ENCODE peak calls at places on chromosomes 16 and 17, in seven cellular contexts. One of them, this sample, is unnamed.
A peak's percentile ranks its signal among the peaks of the same experiment; 100 is the strongest.

GRCh38 chr16:29700253-29700987 is 21.4 kb downstream of the QPRT start:
- DNase-seq in fibroblast of lung: peak; percentile 80
- DNase-seq in brain microvascular endothelial cell: peak; percentile 85
- DNase-seq in tibial nerve: peak; percentile 26
- DNase-seq in DND-41: peak; percentile 55
- DNase-seq in HCT116: peak; percentile 84
- DNase-seq in uterus: peak; percentile 73
- DNase-seq in this sample: peak; percentile 78

GRCh38 chr16:88726981-88727380 is 20.7 kb downstream of the CTU2 start:
- DNase-seq in fibroblast of lung: no peak
- DNase-seq in brain microvascular endothelial cell: no peak
- DNase-seq in tibial nerve: no peak
- DNase-seq in DND-41: no peak
- DNase-seq in HCT116: no peak
- DNase-seq in uterus: no peak
- DNase-seq in this sample: no peak

GRCh38 chr16:47753620-47754019 is 292.5 kb downstream of the PHKB start:
- DNase-seq in fibroblast of lung: no peak
- DNase-seq in brain microvascular endothelial cell: no peak
- DNase-seq in tibial nerve: no peak
- DNase-seq in DND-41: no peak
- DNase-seq in HCT116: no peak
- DNase-seq in uterus: no peak
- DNase-seq in this sample: no peak

GRCh38 chr17:6641374-6641818 is 536 bp downstream of the TXNDC17 start:
- DNase-seq in fibroblast of lung: no peak
- DNase-seq in brain microvascular endothelial cell: no peak
- DNase-seq in tibial nerve: no peak
- DNase-seq in DND-41: no peak
- DNase-seq in HCT116: no peak
- DNase-seq in uterus: no peak
- DNase-seq in this sample: no peak

GRCh38 chr17:77215281-77215680 is 74.5 kb downstream of the SEC14L1 start:
- DNase-seq in fibroblast of lung: no peak
- DNase-seq in brain microvascular endothelial cell: no peak
- DNase-seq in tibial nerve: no peak
- DNase-seq in DND-41: no peak
- DNase-seq in HCT116: no peak
- DNase-seq in uterus: no peak
- DNase-seq in this sample: no peak

GRCh38 chr17:3735515-3735914 is 11.8 kb downstream of the HASPIN start:
- DNase-seq in fibroblast of lung: no peak
- DNase-seq in brain microvascular endothelial cell: no peak
- DNase-seq in tibial nerve: no peak
- DNase-seq in DND-41: no peak
- DNase-seq in HCT116: no peak
- DNase-seq in uterus: no peak
- DNase-seq in this sample: no peak

GRCh38 chr17:5780476-5780875 is 196.2 kb upstream of the NLRP1 start:
- DNase-seq in fibroblast of lung: peak; percentile 89
- DNase-seq in brain microvascular endothelial cell: peak; percentile 46
- DNase-seq in tibial nerve: no peak
- DNase-seq in DND-41: no peak
- DNase-seq in HCT116: peak; percentile 31
- DNase-seq in uterus: no peak
- DNase-seq in this sample: peak; percentile 53

GRCh38 chr17:21036361-21036881 is 6.4 kb downstream of the USP22 start:
- DNase-seq in fibroblast of lung: peak; percentile 49
- DNase-seq in brain microvascular endothelial cell: no peak
- DNase-seq in tibial nerve: no peak
- DNase-seq in DND-41: no peak
- DNase-seq in HCT116: no peak
- DNase-seq in uterus: no peak
- DNase-seq in this sample: no peak

GRCh38 chr17:31610301-31610910 is 218.9 kb downstream of the RAB11FIP4 start:
- DNase-seq in fibroblast of lung: no peak
- DNase-seq in brain microvascular endothelial cell: no peak
- DNase-seq in tibial nerve: no peak
- DNase-seq in DND-41: no peak
- DNase-seq in HCT116: no peak
- DNase-seq in uterus: no peak
- DNase-seq in this sample: no peak

DNA sequence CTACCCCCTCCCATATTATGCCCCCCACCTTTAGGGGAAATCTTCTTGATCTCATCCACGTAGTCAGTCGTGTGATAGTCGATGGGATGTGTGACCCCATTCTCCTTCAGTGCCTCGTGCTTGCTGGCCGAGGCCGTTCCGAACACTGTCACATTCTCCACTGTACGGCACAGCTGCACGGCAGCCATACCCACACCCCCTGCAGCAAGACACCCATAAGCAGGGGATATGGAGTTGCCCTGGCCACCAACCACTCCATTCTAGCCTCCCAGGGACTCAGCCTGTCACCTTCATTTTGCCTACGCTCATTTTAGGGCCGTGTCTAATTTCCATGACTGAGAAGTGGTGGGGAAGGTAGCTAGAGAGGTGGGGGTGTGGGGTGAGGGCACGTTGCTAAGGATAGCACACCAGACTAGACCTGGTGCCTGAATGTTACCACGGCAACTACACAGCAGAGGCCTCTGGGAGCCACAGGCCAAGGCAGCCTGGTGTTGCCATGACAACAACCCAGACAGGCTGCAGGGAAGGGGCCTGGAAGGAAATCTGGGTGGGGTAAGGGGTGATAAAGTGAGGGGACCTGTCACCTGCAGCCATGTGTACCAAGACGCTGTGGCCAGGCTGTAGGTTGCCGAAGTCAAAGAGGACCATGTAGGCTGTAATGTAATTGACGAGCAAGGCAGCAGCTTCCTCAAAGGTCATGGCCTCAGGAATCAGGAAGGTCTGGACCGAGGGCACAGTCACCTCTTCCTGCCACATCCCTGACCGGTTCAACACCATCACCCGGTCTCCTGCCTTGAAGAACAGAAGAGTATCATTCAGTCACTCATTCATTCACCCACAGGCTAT is 4.0 kb downstream of the VAT1 start:
- DNase-seq in fibroblast of lung: no peak
- DNase-seq in brain microvascular endothelial cell: no peak
- DNase-seq in tibial nerve: no peak
- DNase-seq in DND-41: peak; percentile 43
- DNase-seq in HCT116: no peak
- DNase-seq in uterus: no peak
- DNase-seq in this sample: no peak
- H3K4me3 ChIP-seq in fibroblast of lung: no peak overlapping the region
- H3K4me3 ChIP-seq in brain microvascular endothelial cell: no peak overlapping the region
- H3K4me3 ChIP-seq in tibial nerve: no peak overlapping the region
- H3K4me3 ChIP-seq in DND-41: no peak overlapping the region
- H3K4me3 ChIP-seq in HCT116: no peak overlapping the region
- H3K4me3 ChIP-seq in uterus: no peak overlapping the region
- H3K4me3 ChIP-seq in this sample: no peak overlapping the region

GRCh38 chr17:50944902-50945720 is 79.0 kb upstream of the TOB1 start:
- DNase-seq in fibroblast of lung: no peak
- DNase-seq in brain microvascular endothelial cell: no peak
- DNase-seq in tibial nerve: no peak
- DNase-seq in DND-41: no peak
- DNase-seq in HCT116: no peak
- DNase-seq in uterus: peak; percentile 5
- DNase-seq in this sample: no peak
- H3K4me3 ChIP-seq in fibroblast of lung: no peak overlapping the region
- H3K4me3 ChIP-seq in brain microvascular endothelial cell: no peak overlapping the region
- H3K4me3 ChIP-seq in tibial nerve: peak overlapping the region; percentile 59
- H3K4me3 ChIP-seq in DND-41: no peak overlapping the region
- H3K4me3 ChIP-seq in HCT116: peak overlapping the region; percentile 40
- H3K4me3 ChIP-seq in uterus: peak overlapping the region; percentile 26
- H3K4me3 ChIP-seq in this sample: no peak overlapping the region

DNA sequence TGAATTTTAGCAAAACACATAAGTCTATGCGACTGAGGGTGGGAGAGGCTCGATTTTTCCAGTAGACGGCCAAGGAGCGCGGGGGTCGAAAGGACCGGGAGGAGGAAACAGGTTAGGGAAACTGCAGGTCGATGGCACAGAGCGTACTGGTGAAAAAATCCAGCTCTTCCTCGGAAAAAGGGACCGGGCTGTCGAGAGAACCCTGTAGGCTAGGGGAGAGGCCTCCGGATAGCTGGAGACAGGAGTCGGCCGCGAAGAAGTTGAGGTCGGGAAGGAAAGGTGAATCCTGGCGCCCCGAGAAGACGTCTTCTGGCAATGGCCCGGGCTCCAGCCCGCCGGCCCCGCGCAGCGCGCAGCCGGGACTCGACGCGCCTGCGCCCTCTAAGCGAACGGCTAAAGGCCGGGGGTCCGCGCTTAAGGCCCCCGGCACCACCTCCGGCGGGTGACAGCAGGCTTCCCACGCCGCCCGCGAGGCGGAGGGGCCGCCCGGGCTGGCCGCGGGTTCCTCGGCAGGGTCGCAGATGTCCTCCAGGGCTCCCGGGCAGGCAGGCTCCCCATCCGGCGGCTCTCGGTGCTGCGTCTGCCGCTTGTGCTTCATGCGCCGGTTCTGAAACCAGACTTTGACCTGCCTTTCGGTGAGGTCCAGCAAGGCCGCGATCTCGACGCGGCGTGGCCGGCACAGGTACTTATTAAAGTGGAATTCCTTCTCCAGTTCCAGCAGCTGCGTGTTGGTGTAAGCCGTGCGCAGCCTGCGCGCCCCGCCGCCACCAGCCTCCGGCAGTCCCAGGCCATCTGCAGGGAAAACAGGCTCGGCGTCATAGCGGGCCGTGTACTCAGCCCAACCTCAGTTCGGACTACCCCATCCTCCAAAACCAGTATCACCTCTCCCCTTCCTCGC is 1.7 kb downstream of the HOXB2 start:
- DNase-seq in fibroblast of lung: no peak
- DNase-seq in brain microvascular endothelial cell: peak; percentile 4
- DNase-seq in tibial nerve: no peak
- DNase-seq in DND-41: no peak
- DNase-seq in HCT116: no peak
- DNase-seq in uterus: peak; percentile 52
- DNase-seq in this sample: peak; percentile 69
- H3K4me3 ChIP-seq in fibroblast of lung: peak overlapping the region; percentile 91
- H3K4me3 ChIP-seq in brain microvascular endothelial cell: peak overlapping the region; percentile 75
- H3K4me3 ChIP-seq in tibial nerve: peak overlapping the region; percentile 58
- H3K4me3 ChIP-seq in DND-41: no peak overlapping the region
- H3K4me3 ChIP-seq in HCT116: peak overlapping the region; percentile 49
- H3K4me3 ChIP-seq in uterus: peak overlapping the region; percentile 55
- H3K4me3 ChIP-seq in this sample: peak overlapping the region; percentile 78

GRCh38 chr16:21608647-21609328 is 9.4 kb downstream of the METTL9 start:
- DNase-seq in fibroblast of lung: no peak
- DNase-seq in brain microvascular endothelial cell: no peak
- DNase-seq in tibial nerve: no peak
- DNase-seq in DND-41: peak; percentile 53
- DNase-seq in HCT116: no peak
- DNase-seq in uterus: no peak
- DNase-seq in this sample: no peak
- H3K4me3 ChIP-seq in fibroblast of lung: no peak overlapping the region
- H3K4me3 ChIP-seq in brain microvascular endothelial cell: no peak overlapping the region
- H3K4me3 ChIP-seq in tibial nerve: no peak overlapping the region
- H3K4me3 ChIP-seq in DND-41: no peak overlapping the region
- H3K4me3 ChIP-seq in HCT116: no peak overlapping the region
- H3K4me3 ChIP-seq in uterus: no peak overlapping the region
- H3K4me3 ChIP-seq in this sample: no peak overlapping the region

DNA sequence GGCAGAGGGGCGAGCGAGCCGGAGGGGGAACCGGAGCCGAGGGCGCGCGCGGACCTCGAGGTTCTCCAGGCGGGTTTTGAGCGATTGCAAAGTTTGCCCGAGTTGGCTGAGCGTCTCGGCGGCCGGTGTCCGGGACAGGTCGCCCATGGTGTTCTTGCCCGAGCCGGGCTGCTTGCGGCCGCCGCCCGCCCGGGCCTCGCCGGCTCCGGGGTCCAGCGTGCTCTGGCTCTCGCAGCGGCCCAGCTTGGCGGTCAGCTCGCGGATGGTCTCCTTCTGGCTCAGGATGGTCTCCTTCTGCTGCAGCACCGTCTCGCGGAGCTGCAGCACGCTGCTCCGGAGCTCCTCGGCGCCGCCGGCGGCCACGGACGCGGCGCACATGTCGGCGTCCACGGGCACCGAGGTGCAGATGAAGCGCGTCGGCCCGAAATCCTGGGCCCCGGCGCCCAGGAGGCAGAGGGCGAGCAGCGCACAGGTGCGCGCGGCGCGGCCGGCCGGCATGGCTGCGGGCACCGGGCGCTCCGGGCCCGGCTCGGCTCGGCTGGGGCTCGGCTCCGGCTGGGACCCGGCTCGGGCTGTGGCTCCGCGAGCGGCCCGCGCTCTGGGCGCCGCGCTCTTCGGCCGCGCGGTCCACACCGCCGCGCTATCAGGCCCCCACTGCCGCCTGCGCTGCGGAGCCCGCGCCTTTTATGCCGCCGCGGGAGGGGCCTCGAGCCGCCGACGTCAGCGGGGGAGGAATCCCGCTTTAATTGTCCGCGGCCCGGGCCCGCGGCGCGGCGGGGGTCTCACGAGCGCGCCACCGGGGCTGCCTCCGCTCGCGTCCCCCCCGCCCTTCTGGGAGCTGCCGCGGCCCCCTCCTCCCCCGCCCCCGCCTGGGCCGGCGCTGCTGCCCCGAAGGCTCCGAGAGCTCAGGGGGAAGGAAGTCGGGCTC is at the start of gene NPTX1:
- DNase-seq in fibroblast of lung: no peak
- DNase-seq in brain microvascular endothelial cell: no peak
- DNase-seq in tibial nerve: no peak
- DNase-seq in DND-41: no peak
- DNase-seq in HCT116: no peak
- DNase-seq in uterus: no peak
- DNase-seq in this sample: no peak
- H3K4me3 ChIP-seq in fibroblast of lung: peak within 1 kb of the TSS; percentile 59
- H3K4me3 ChIP-seq in brain microvascular endothelial cell: peak within 1 kb of the TSS; percentile 46
- H3K4me3 ChIP-seq in tibial nerve: peak within 1 kb of the TSS; percentile 44
- H3K4me3 ChIP-seq in DND-41: no peak within 1 kb of the TSS
- H3K4me3 ChIP-seq in HCT116: no peak within 1 kb of the TSS
- H3K4me3 ChIP-seq in uterus: peak within 1 kb of the TSS; percentile 22
- H3K4me3 ChIP-seq in this sample: no peak within 1 kb of the TSS

GRCh38 chr16:22161401-22161800 is 905 bp upstream of the SDR42E2 start:
- DNase-seq in fibroblast of lung: no peak
- DNase-seq in brain microvascular endothelial cell: no peak
- DNase-seq in tibial nerve: no peak
- DNase-seq in DND-41: no peak
- DNase-seq in HCT116: no peak
- DNase-seq in uterus: no peak
- DNase-seq in this sample: no peak
- H3K4me3 ChIP-seq in fibroblast of lung: no peak overlapping the region
- H3K4me3 ChIP-seq in brain microvascular endothelial cell: no peak overlapping the region
- H3K4me3 ChIP-seq in tibial nerve: no peak overlapping the region
- H3K4me3 ChIP-seq in DND-41: no peak overlapping the region
- H3K4me3 ChIP-seq in HCT116: no peak overlapping the region
- H3K4me3 ChIP-seq in uterus: no peak overlapping the region
- H3K4me3 ChIP-seq in this sample: no peak overlapping the region

DNA sequence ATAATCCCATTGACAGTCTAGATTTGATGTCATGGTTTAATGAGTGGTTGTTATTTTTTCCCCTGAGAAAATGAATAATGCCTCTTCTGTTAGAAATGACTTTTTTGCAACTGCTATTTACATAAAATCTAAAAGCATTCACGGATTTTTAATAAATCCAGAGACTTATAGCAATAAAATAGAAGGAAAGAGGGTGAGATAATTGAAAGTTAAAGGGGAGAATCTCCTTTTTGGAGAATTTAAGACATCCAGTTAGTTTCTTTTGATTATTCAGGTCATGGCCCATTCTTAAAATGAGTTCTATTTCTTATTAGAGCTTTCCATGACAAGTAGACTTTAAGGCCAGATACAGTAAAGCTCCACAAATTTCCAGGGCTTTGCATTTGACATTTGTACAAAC is 789.1 kb upstream of the SOX9 start:
- DNase-seq in fibroblast of lung: no peak
- DNase-seq in brain microvascular endothelial cell: no peak
- DNase-seq in tibial nerve: no peak
- DNase-seq in DND-41: no peak
- DNase-seq in HCT116: no peak
- DNase-seq in uterus: no peak
- DNase-seq in this sample: no peak
- H3K4me3 ChIP-seq in fibroblast of lung: no peak overlapping the region
- H3K4me3 ChIP-seq in brain microvascular endothelial cell: no peak overlapping the region
- H3K4me3 ChIP-seq in tibial nerve: no peak overlapping the region
- H3K4me3 ChIP-seq in DND-41: no peak overlapping the region
- H3K4me3 ChIP-seq in HCT116: no peak overlapping the region
- H3K4me3 ChIP-seq in uterus: no peak overlapping the region
- H3K4me3 ChIP-seq in this sample: no peak overlapping the region